ENCODE peak calls at places on chromosomes 4 and X, in eight cellular contexts. One of them, this sample, is unnamed.

GRCh38 chr4:186898367-186898766 is 174.7 kb upstream of the FAT1 start:
- DNase-seq in OCI-LY7: no peak
- DNase-seq in fibroblast of the aortic adventitia: no peak
- DNase-seq in left ventricle myocardium inferior: no peak
- DNase-seq in dorsolateral prefrontal cortex: no peak
- DNase-seq in GM12865: no peak
- DNase-seq in colonic mucosa: no peak
- DNase-seq in psoas muscle: no peak
- DNase-seq in this sample: no peak

GRCh38 chrX:97132654-97133415 is 249.1 kb downstream of the RPA4 start:
- DNase-seq in GM12865: no peak
- DNase-seq in colonic mucosa: no peak
- DNase-seq in left ventricle myocardium inferior: no peak
- DNase-seq in psoas muscle: no peak
- DNase-seq in dorsolateral prefrontal cortex: no peak
- DNase-seq in OCI-LY7: no peak
- DNase-seq in fibroblast of the aortic adventitia: no peak
- DNase-seq in this sample: peak; percentile 40

GRCh38 chrX:67727576-67727975 is 183.8 kb downstream of the AR start:
- DNase-seq in psoas muscle: no peak
- DNase-seq in GM12865: no peak
- DNase-seq in dorsolateral prefrontal cortex: no peak
- DNase-seq in fibroblast of the aortic adventitia: no peak
- DNase-seq in OCI-LY7: no peak
- DNase-seq in left ventricle myocardium inferior: no peak
- DNase-seq in colonic mucosa: no peak
- DNase-seq in this sample: no peak

GRCh38 chr4:68906238-68907137 is 45.1 kb downstream of the UGT2A3 start:
- DNase-seq in GM12865: no peak
- DNase-seq in fibroblast of the aortic adventitia: peak; percentile 69
- DNase-seq in colonic mucosa: no peak
- DNase-seq in OCI-LY7: no peak
- DNase-seq in dorsolateral prefrontal cortex: no peak
- DNase-seq in left ventricle myocardium inferior: no peak
- DNase-seq in psoas muscle: no peak
- DNase-seq in this sample: no peak

GRCh38 chr4:102734591-102735385 is 26.0 kb downstream of the MANBA start:
- DNase-seq in GM12865: peak; percentile 66
- DNase-seq in left ventricle myocardium inferior: no peak
- DNase-seq in OCI-LY7: peak; percentile 40
- DNase-seq in fibroblast of the aortic adventitia: no peak
- DNase-seq in psoas muscle: no peak
- DNase-seq in colonic mucosa: no peak
- DNase-seq in dorsolateral prefrontal cortex: no peak
- DNase-seq in this sample: no peak

GRCh38 chrX:136310411-136310810 is 9.6 kb downstream of the ADGRG4 start:
- DNase-seq in psoas muscle: no peak
- DNase-seq in GM12865: no peak
- DNase-seq in OCI-LY7: no peak
- DNase-seq in fibroblast of the aortic adventitia: peak; percentile 2
- DNase-seq in colonic mucosa: no peak
- DNase-seq in dorsolateral prefrontal cortex: no peak
- DNase-seq in left ventricle myocardium inferior: no peak
- DNase-seq in this sample: no peak

GRCh38 chr4:112289407-112290253 is 3.9 kb upstream of the TIFA start:
- DNase-seq in OCI-LY7: peak; percentile 55
- DNase-seq in left ventricle myocardium inferior: no peak
- DNase-seq in fibroblast of the aortic adventitia: no peak
- DNase-seq in GM12865: peak; percentile 66
- DNase-seq in colonic mucosa: no peak
- DNase-seq in dorsolateral prefrontal cortex: no peak
- DNase-seq in psoas muscle: no peak
- DNase-seq in this sample: no peak

GRCh38 chr4:89899157-89899556 is 4.5 kb downstream of the MMRN1 start:
- DNase-seq in colonic mucosa: no peak
- DNase-seq in OCI-LY7: no peak
- DNase-seq in psoas muscle: no peak
- DNase-seq in dorsolateral prefrontal cortex: no peak
- DNase-seq in GM12865: no peak
- DNase-seq in fibroblast of the aortic adventitia: no peak
- DNase-seq in left ventricle myocardium inferior: no peak
- DNase-seq in this sample: no peak

GRCh38 chrX:153871946-153872878 is 13.8 kb downstream of the L1CAM start:
- DNase-seq in left ventricle myocardium inferior: no peak
- DNase-seq in OCI-LY7: no peak
- DNase-seq in GM12865: no peak
- DNase-seq in colonic mucosa: no peak
- DNase-seq in fibroblast of the aortic adventitia: no peak
- DNase-seq in dorsolateral prefrontal cortex: no peak
- DNase-seq in psoas muscle: no peak
- DNase-seq in this sample: no peak

GRCh38 chrX:22021721-22022120 is 10.4 kb upstream of the PHEX start:
- DNase-seq in fibroblast of the aortic adventitia: no peak
- DNase-seq in dorsolateral prefrontal cortex: no peak
- DNase-seq in colonic mucosa: no peak
- DNase-seq in GM12865: no peak
- DNase-seq in psoas muscle: no peak
- DNase-seq in left ventricle myocardium inferior: no peak
- DNase-seq in OCI-LY7: no peak
- DNase-seq in this sample: no peak

GRCh38 chrX:126799059-126799458 is 20.5 kb upstream of the PRR32 start:
- DNase-seq in left ventricle myocardium inferior: no peak
- DNase-seq in dorsolateral prefrontal cortex: no peak
- DNase-seq in psoas muscle: no peak
- DNase-seq in colonic mucosa: no peak
- DNase-seq in OCI-LY7: no peak
- DNase-seq in fibroblast of the aortic adventitia: no peak
- DNase-seq in GM12865: no peak
- DNase-seq in this sample: peak; percentile 2

GRCh38 chr4:92646826-92647225 is 343.1 kb downstream of the GRID2 start:
- DNase-seq in dorsolateral prefrontal cortex: no peak
- DNase-seq in colonic mucosa: no peak
- DNase-seq in OCI-LY7: no peak
- DNase-seq in psoas muscle: no peak
- DNase-seq in left ventricle myocardium inferior: no peak
- DNase-seq in GM12865: no peak
- DNase-seq in fibroblast of the aortic adventitia: no peak
- DNase-seq in this sample: no peak

GRCh38 chr4:91502365-91502764 is 801.4 kb upstream of the GRID2 start:
- DNase-seq in psoas muscle: no peak
- DNase-seq in dorsolateral prefrontal cortex: no peak
- DNase-seq in left ventricle myocardium inferior: no peak
- DNase-seq in fibroblast of the aortic adventitia: no peak
- DNase-seq in GM12865: peak; percentile 30
- DNase-seq in colonic mucosa: no peak
- DNase-seq in OCI-LY7: no peak
- DNase-seq in this sample: peak; percentile 15

GRCh38 chrX:123833387-123833786 is 26.5 kb upstream of the XIAP start:
- DNase-seq in colonic mucosa: peak; percentile 83
- DNase-seq in OCI-LY7: peak; percentile 65
- DNase-seq in dorsolateral prefrontal cortex: no peak
- DNase-seq in psoas muscle: no peak
- DNase-seq in fibroblast of the aortic adventitia: peak; percentile 56
- DNase-seq in left ventricle myocardium inferior: no peak
- DNase-seq in GM12865: peak; percentile 70
- DNase-seq in this sample: no peak

GRCh38 chrX:49071877-49072711 is 1.7 kb downstream of the PRAF2 start:
- DNase-seq in psoas muscle: peak; percentile 75
- DNase-seq in fibroblast of the aortic adventitia: peak; percentile 84
- DNase-seq in dorsolateral prefrontal cortex: peak; percentile 79
- DNase-seq in left ventricle myocardium inferior: peak; percentile 72
- DNase-seq in GM12865: no peak
- DNase-seq in OCI-LY7: no peak
- DNase-seq in colonic mucosa: peak; percentile 72
- DNase-seq in this sample: no peak

GRCh38 chr4:174141876-174142275 is 141.6 kb downstream of the FBXO8 start:
- DNase-seq in psoas muscle: no peak
- DNase-seq in OCI-LY7: no peak
- DNase-seq in colonic mucosa: no peak
- DNase-seq in GM12865: no peak
- DNase-seq in left ventricle myocardium inferior: no peak
- DNase-seq in fibroblast of the aortic adventitia: no peak
- DNase-seq in dorsolateral prefrontal cortex: no peak
- DNase-seq in this sample: no peak

GRCh38 chr4:68267433-68267944 is 22.0 kb upstream of the TMPRSS11B start:
- DNase-seq in GM12865: no peak
- DNase-seq in psoas muscle: no peak
- DNase-seq in left ventricle myocardium inferior: no peak
- DNase-seq in dorsolateral prefrontal cortex: no peak
- DNase-seq in colonic mucosa: no peak
- DNase-seq in OCI-LY7: no peak
- DNase-seq in fibroblast of the aortic adventitia: peak; percentile 61
- DNase-seq in this sample: no peak

GRCh38 chr4:128757712-128758111 is 51.8 kb upstream of the JADE1 start:
- DNase-seq in GM12865: peak; percentile 28
- DNase-seq in left ventricle myocardium inferior: peak; percentile 58
- DNase-seq in dorsolateral prefrontal cortex: no peak
- DNase-seq in OCI-LY7: peak; percentile 5
- DNase-seq in colonic mucosa: no peak
- DNase-seq in psoas muscle: peak; percentile 43
- DNase-seq in fibroblast of the aortic adventitia: peak; percentile 35
- DNase-seq in this sample: no peak

GRCh38 chr4:86092684-86093083 is 267.2 kb downstream of the MAPK10 start:
- DNase-seq in OCI-LY7: no peak
- DNase-seq in dorsolateral prefrontal cortex: no peak
- DNase-seq in GM12865: no peak
- DNase-seq in fibroblast of the aortic adventitia: peak; percentile 90
- DNase-seq in psoas muscle: no peak
- DNase-seq in colonic mucosa: no peak
- DNase-seq in left ventricle myocardium inferior: no peak
- DNase-seq in this sample: peak; percentile 26

GRCh38 chrX:54891573-54891972 is 29.1 kb upstream of the TRO start:
- DNase-seq in OCI-LY7: peak; percentile 34
- DNase-seq in fibroblast of the aortic adventitia: peak; percentile 53
- DNase-seq in psoas muscle: no peak
- DNase-seq in colonic mucosa: peak; percentile 31
- DNase-seq in left ventricle myocardium inferior: no peak
- DNase-seq in dorsolateral prefrontal cortex: no peak
- DNase-seq in GM12865: peak; percentile 32
- DNase-seq in this sample: no peak

GRCh38 chrX:63506320-63506719 is 155.2 kb upstream of the SPIN4 start:
- DNase-seq in colonic mucosa: no peak
- DNase-seq in left ventricle myocardium inferior: no peak
- DNase-seq in GM12865: peak; percentile 33
- DNase-seq in psoas muscle: no peak
- DNase-seq in dorsolateral prefrontal cortex: no peak
- DNase-seq in OCI-LY7: peak; percentile 37
- DNase-seq in fibroblast of the aortic adventitia: peak; percentile 65
- DNase-seq in this sample: no peak

GRCh38 chrX:42778096-42778495 is at the start of gene PPP1R2C:
- DNase-seq in fibroblast of the aortic adventitia: no peak
- DNase-seq in GM12865: no peak
- DNase-seq in colonic mucosa: no peak
- DNase-seq in left ventricle myocardium inferior: no peak
- DNase-seq in OCI-LY7: no peak
- DNase-seq in dorsolateral prefrontal cortex: no peak
- DNase-seq in psoas muscle: no peak
- DNase-seq in this sample: no peak

GRCh38 chrX:16931371-16931770 is 15.1 kb upstream of the REPS2 start:
- DNase-seq in OCI-LY7: no peak
- DNase-seq in GM12865: no peak
- DNase-seq in psoas muscle: no peak
- DNase-seq in dorsolateral prefrontal cortex: no peak
- DNase-seq in colonic mucosa: no peak
- DNase-seq in fibroblast of the aortic adventitia: no peak
- DNase-seq in left ventricle myocardium inferior: no peak
- DNase-seq in this sample: no peak

GRCh38 chr4:81352476-81352875 is 119.2 kb downstream of the RASGEF1B start:
- DNase-seq in dorsolateral prefrontal cortex: no peak
- DNase-seq in GM12865: no peak
- DNase-seq in colonic mucosa: no peak
- DNase-seq in psoas muscle: no peak
- DNase-seq in fibroblast of the aortic adventitia: peak; percentile 57
- DNase-seq in left ventricle myocardium inferior: no peak
- DNase-seq in OCI-LY7: no peak
- DNase-seq in this sample: no peak
- H3K4me3 ChIP-seq in dorsolateral prefrontal cortex: no peak overlapping the region
- H3K4me3 ChIP-seq in GM12865: no peak overlapping the region
- H3K4me3 ChIP-seq in colonic mucosa: no peak overlapping the region
- H3K4me3 ChIP-seq in psoas muscle: no peak overlapping the region
- H3K4me3 ChIP-seq in fibroblast of the aortic adventitia: no peak overlapping the region
- H3K4me3 ChIP-seq in left ventricle myocardium inferior: no peak overlapping the region
- H3K4me3 ChIP-seq in OCI-LY7: no peak overlapping the region
- H3K4me3 ChIP-seq in this sample: no peak overlapping the region

GRCh38 chr4:139281212-139281611 is 1.2 kb upstream of the MGARP start:
- DNase-seq in colonic mucosa: no peak
- DNase-seq in dorsolateral prefrontal cortex: no peak
- DNase-seq in GM12865: no peak
- DNase-seq in OCI-LY7: no peak
- DNase-seq in left ventricle myocardium inferior: no peak
- DNase-seq in fibroblast of the aortic adventitia: no peak
- DNase-seq in psoas muscle: no peak
- DNase-seq in this sample: no peak
- TF ChIP-seq CTCF in colonic mucosa: no peak
- TF ChIP-seq CTCF in dorsolateral prefrontal cortex: no peak
- TF ChIP-seq CTCF in GM12865: no peak
- TF ChIP-seq CTCF in OCI-LY7: peak; percentile 63
- TF ChIP-seq CTCF in left ventricle myocardium inferior: no peak
- TF ChIP-seq CTCF in fibroblast of the aortic adventitia: peak; percentile 21
- TF ChIP-seq CTCF in psoas muscle: peak; percentile 34
- TF ChIP-seq CTCF in this sample: peak; percentile 45

DNA sequence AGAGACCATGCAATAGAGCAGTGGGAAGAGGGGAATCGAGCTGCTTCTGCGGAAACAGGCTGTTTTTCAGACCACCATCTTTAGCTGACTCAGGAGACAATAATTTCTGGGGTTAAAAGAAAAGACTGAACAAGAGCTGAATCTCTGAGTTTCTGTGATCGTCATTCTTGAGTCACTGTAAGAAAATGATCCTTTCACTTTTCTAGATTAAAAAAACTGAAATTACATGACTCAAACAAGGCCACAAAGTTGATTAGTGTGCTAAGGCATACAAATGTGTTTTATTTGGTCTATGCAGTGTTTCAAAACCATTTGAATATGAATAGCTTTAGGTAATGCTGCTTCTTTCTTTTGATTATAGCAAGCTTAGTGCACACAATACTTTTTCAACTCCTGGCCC is 194.4 kb upstream of the RPL34 start:
- DNase-seq in left ventricle myocardium inferior: no peak
- DNase-seq in colonic mucosa: no peak
- DNase-seq in dorsolateral prefrontal cortex: no peak
- DNase-seq in fibroblast of the aortic adventitia: peak; percentile 68
- DNase-seq in GM12865: no peak
- DNase-seq in psoas muscle: no peak
- DNase-seq in OCI-LY7: no peak
- DNase-seq in this sample: no peak
- H3K4me3 ChIP-seq in left ventricle myocardium inferior: no peak overlapping the region
- H3K4me3 ChIP-seq in colonic mucosa: no peak overlapping the region
- H3K4me3 ChIP-seq in dorsolateral prefrontal cortex: no peak overlapping the region
- H3K4me3 ChIP-seq in fibroblast of the aortic adventitia: no peak overlapping the region
- H3K4me3 ChIP-seq in GM12865: no peak overlapping the region
- H3K4me3 ChIP-seq in psoas muscle: no peak overlapping the region
- H3K4me3 ChIP-seq in OCI-LY7: no peak overlapping the region
- H3K4me3 ChIP-seq in this sample: no peak overlapping the region

DNA sequence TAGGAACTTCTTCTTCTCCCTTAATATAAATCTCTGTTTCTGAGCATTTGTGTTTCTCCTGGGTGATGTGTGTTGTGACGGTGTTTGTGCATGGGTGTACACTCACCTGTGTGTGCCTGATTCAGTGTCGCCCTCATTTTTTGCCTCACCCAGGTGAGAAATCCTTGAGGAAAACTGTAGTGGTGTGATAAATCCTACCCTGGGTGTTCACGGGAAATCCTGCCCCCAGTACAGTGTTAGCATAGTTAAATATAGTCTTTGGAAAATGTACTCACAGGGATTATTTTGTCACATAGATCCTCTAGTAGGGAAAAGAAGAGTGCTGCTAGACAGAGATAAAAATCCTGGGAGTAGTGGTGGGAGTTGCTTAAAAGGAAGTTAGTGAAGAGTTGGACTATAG is 291.9 kb upstream of the PITX2 start:
- DNase-seq in psoas muscle: no peak
- DNase-seq in colonic mucosa: no peak
- DNase-seq in GM12865: no peak
- DNase-seq in left ventricle myocardium inferior: no peak
- DNase-seq in fibroblast of the aortic adventitia: no peak
- DNase-seq in OCI-LY7: no peak
- DNase-seq in dorsolateral prefrontal cortex: no peak
- DNase-seq in this sample: no peak
- TF ChIP-seq CTCF in psoas muscle: no peak
- TF ChIP-seq CTCF in colonic mucosa: no peak
- TF ChIP-seq CTCF in GM12865: no peak
- TF ChIP-seq CTCF in left ventricle myocardium inferior: no peak
- TF ChIP-seq CTCF in fibroblast of the aortic adventitia: no peak
- TF ChIP-seq CTCF in OCI-LY7: no peak
- TF ChIP-seq CTCF in dorsolateral prefrontal cortex: no peak
- TF ChIP-seq CTCF in this sample: no peak